ENCODE peak calls at places on chromosomes 5 and 9, in four cellular contexts. L is body of pancreas; Q is left ventricle myocardium inferior; R is CD8-positive, alpha-beta T cell. W is an unnamed sample.

GRCh38 chr5:1095302-1096016 is 16.4 kb downstream of the SLC12A7 start:
- DNase-seq in L (no peak), Q (no peak), R (no peak), W (no peak)

GRCh38 chr9:75238311-75238976 is 150.1 kb downstream of the OSTF1 start:
- DNase-seq in L (peak; percentile 80), Q (no peak), R (peak; percentile 39), W (peak; percentile 45)

GRCh38 chr5:56876325-56876724 is 33.1 kb upstream of the SETD9 start:
- DNase-seq in L (no peak), Q (no peak), R (no peak), W (no peak)

GRCh38 chr5:95892784-95893354 is 68.8 kb downstream of the ELL2 start:
- DNase-seq in L (peak; percentile 35), Q (no peak), R (peak; percentile 36), W (no peak)

GRCh38 chr9:99828054-99828416 is 6.3 kb downstream of the NR4A3 start:
- DNase-seq in L (no peak), Q (no peak), R (no peak), W (no peak)

GRCh38 chr5:4700082-4700481 is 440.0 kb upstream of the ADAMTS16 start:
- DNase-seq in L (peak; percentile 58), Q (peak; percentile 24), R (no peak), W (no peak)

GRCh38 chr9:89996717-89997116 is 391.9 kb downstream of the GADD45G start:
- DNase-seq in L (no peak), Q (no peak), R (no peak), W (no peak)

GRCh38 chr5:137563646-137564474 is 64.7 kb upstream of the SPOCK1 start:
- DNase-seq in L (no peak), Q (no peak), R (no peak), W (no peak)

GRCh38 chr9:127204771-127205470 is 59.7 kb upstream of the GARNL3 start:
- DNase-seq in L (no peak), Q (peak; percentile 20), R (no peak), W (no peak)

GRCh38 chr5:55356896-55357295 is 49.1 kb downstream of the MTREX start:
- DNase-seq in L (no peak), Q (no peak), R (no peak), W (no peak)

GRCh38 chr5:145856285-145856818 is 16.5 kb downstream of the GRXCR2 start:
- DNase-seq in L (peak; percentile 41), Q (peak; percentile 30), R (no peak), W (no peak)

GRCh38 chr5:127006711-127007110 is 23.6 kb downstream of the MARCHF3 start:
- DNase-seq in L (no peak), Q (no peak), R (no peak), W (no peak)

GRCh38 chr5:158435161-158435616 is 576.2 kb upstream of the CLINT1 start:
- DNase-seq in L (no peak), Q (no peak), R (no peak), W (peak; percentile 18)

GRCh38 chr5:177498013-177498847 is 826 bp upstream of the PDLIM7 start:
- DNase-seq in L (peak; percentile 47), Q (peak; percentile 56), R (no peak), W (no peak)

GRCh38 chr5:122153230-122153629 is 23.9 kb downstream of the ZNF474 start:
- DNase-seq in L (no peak), Q (no peak), R (no peak), W (no peak)

GRCh38 chr9:70587143-70587710 is 172.8 kb upstream of the KLF9 start:
- DNase-seq in L (no peak), Q (no peak), R (no peak), W (no peak)

GRCh38 chr5:131541071-131541470 is 94.0 kb downstream of the RAPGEF6 start:
- DNase-seq in L (no peak), Q (no peak), R (no peak), W (no peak)

GRCh38 chr5:76426391-76426802 is 23.3 kb downstream of the IQGAP2 start:
- DNase-seq in L (no peak), Q (no peak), R (no peak), W (no peak)

GRCh38 chr5:88689662-88690351 is 193.2 kb downstream of the MEF2C start:
- DNase-seq in L (no peak), Q (no peak), R (no peak), W (no peak)

GRCh38 chr5:88692979-88693932 is 189.7 kb downstream of the MEF2C start:
- DNase-seq in L (no peak), Q (no peak), R (no peak), W (no peak)

GRCh38 chr5:88694087-88694703 is 188.8 kb downstream of the MEF2C start:
- DNase-seq in L (no peak), Q (no peak), R (no peak), W (no peak)

GRCh38 chr5:88690619-88691560 is 192.1 kb downstream of the MEF2C start:
- DNase-seq in L (peak; percentile 71), Q (peak; percentile 66), R (peak; percentile 55), W (peak; percentile 71)

GRCh38 chr5:88691945-88692868 is 190.8 kb downstream of the MEF2C start:
- DNase-seq in L (no peak), Q (no peak), R (no peak), W (no peak)
- H3K27me3 ChIP-seq in L (peaks cover 74% of the 10 kb centered on the region), Q (peaks cover 100% of the 10 kb centered on the region), R (peaks cover 46% of the 10 kb centered on the region), W (peaks cover 75% of the 10 kb centered on the region)

DNA sequence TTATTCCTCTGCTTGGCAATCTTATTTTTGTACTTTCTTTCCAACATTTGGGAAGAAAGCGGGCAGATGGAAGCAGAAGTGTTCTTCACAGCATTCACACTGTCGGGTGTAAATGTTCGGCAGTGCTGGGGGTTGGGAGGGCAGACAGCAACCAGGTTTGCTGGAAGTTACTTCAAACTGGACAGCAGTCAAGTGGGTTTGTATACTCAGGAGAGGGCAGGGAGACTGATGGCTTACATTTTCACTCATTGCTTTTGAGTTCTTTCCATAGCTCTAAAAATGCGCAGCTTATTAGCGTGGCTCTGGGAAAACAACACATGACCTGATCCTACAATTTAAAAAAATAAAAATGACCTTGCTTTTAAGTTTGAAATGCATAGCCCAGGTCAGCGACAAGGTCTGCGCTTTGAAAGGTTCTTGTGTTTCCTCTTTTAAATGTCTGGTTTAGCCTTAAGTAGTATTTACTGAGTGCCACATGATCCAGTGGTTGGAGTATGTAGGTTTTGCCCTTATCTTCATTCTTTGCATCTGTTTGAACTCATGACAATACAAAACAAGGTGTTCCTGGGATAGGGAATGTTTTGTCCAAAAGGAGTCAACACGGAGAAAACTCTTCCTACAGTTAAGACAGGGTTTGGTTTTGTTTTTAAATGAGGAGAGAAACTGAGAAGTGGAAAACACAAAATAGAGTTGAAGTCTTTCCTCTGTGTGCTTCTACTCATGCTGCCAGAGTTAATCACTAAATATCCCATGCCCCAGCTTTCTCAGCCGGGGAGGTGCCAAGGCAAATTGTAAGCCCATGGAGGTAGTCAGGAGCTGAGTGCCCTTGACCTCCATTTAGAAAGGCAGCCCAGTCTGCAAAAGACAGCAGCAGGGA is 132.7 kb upstream of the DMRT1 start:
- DNase-seq in L (peak; percentile 33), Q (no peak), R (no peak), W (no peak)
- H3K4me3 ChIP-seq in L (peak overlapping the region; percentile 1), Q (peak overlapping the region; percentile 40), R (no peak overlapping the region), W (no peak overlapping the region)

GRCh38 chr9:27542519-27542918 is 12.9 kb upstream of the MOB3B start:
- DNase-seq in L (no peak), Q (no peak), R (no peak), W (no peak)
- H3K4me1 ChIP-seq in L (peaks cover 39% of the 10 kb centered on the region), Q (peaks cover 45% of the 10 kb centered on the region), R (no peaks in the 10 kb centered on the region), W (no peaks in the 10 kb centered on the region)

GRCh38 chr5:129345213-129345925 is 114.7 kb upstream of the ADAMTS19 start:
- DNase-seq in L (no peak), Q (no peak), R (no peak), W (no peak)
- H3K27me3 ChIP-seq in L (no peaks in the 10 kb centered on the region), Q (no peaks in the 10 kb centered on the region), R (no peaks in the 10 kb centered on the region), W (no peaks in the 10 kb centered on the region)

DNA sequence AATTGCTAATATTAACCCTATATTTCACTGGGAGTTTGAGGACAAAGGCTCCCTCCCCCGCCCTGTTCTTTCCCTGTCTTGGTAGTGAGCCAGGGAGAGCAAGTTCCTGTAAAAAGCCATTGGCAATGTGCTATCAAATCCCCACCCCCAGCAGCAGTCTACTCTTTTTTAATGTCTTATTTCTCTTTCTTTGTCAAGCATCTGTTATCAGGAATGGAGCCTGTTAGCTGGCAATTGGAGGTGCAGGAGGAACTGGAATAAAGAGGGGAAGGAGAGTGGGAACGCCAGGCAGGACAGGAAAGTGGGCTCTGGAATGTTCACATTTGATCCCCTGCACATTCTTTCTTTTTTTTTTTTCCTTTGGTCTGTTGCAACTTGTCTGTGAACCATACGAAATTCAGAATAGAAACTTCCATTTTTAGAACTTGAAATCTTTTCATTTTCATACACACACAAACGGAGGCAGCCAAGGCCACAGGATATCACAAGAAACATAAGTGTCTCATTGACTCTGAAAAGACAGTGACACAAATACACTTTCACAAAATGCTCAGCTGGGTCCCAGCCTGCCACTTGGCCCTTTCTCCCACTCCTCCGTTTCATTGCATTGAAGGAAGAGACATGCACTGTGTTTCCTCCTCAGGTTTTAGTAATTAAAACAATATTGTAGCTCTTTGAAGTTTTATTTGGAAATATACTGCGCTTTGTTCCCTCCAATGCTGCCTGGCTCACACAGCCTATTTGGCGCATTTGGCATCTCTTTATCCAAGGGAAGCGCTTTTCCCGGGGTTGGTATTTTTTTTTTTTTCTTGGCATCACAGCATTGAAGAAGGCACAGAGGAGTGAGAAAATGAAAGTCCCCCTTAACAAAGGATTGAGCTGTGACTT is 665.0 kb upstream of the ZNF608 start:
- DNase-seq in L (peak; percentile 44), Q (no peak), R (no peak), W (no peak)
- H3K4me3 ChIP-seq in L (no peak overlapping the region), Q (peak overlapping the region; percentile 38), R (no peak overlapping the region), W (no peak overlapping the region)

GRCh38 chr9:35908484-35909125 is 685 bp upstream of the SPAAR start:
- DNase-seq in L (no peak), Q (peak; percentile 59), R (no peak), W (no peak)
- H3K4me1 ChIP-seq in L (peaks cover 52% of the 10 kb centered on the region), Q (peaks cover 91% of the 10 kb centered on the region), R (peaks cover 50% of the 10 kb centered on the region), W (peaks cover 82% of the 10 kb centered on the region)

GRCh38 chr9:79776581-79776980 is 204.8 kb downstream of the TLE4 start:
- DNase-seq in L (no peak), Q (no peak), R (no peak), W (no peak)
- H3K27me3 ChIP-seq in L (no peaks in the 10 kb centered on the region), Q (peaks cover 5% of the 10 kb centered on the region), R (no peaks in the 10 kb centered on the region), W (no peaks in the 10 kb centered on the region)

GRCh38 chr9:79623799-79624721 is 52.3 kb downstream of the TLE4 start:
- DNase-seq in L (no peak), Q (peak; percentile 23), R (peak; percentile 44), W (peak; percentile 51)
- H3K4me3 ChIP-seq in L (no peak overlapping the region), Q (no peak overlapping the region), R (peak overlapping the region; percentile 0), W (no peak overlapping the region)

GRCh38 chr5:68249520-68249919 is 34.0 kb downstream of the PIK3R1 start:
- DNase-seq in L (no peak), Q (no peak), R (no peak), W (no peak)

GRCh38 chr5:68251386-68251785 is 35.8 kb downstream of the PIK3R1 start:
- DNase-seq in L (no peak), Q (peak; percentile 27), R (peak; percentile 65), W (no peak)

GRCh38 chr5:68248896-68249295 is 33.3 kb downstream of the PIK3R1 start:
- DNase-seq in L (no peak), Q (no peak), R (no peak), W (no peak)

GRCh38 chr5:68251804-68252648 is 36.5 kb downstream of the PIK3R1 start:
- DNase-seq in L (no peak), Q (peak; percentile 43), R (no peak), W (no peak)

GRCh38 chr5:68250662-68251298 is 35.2 kb downstream of the PIK3R1 start:
- DNase-seq in L (no peak), Q (no peak), R (no peak), W (no peak)
- H3K4me1 ChIP-seq in L (peaks cover 21% of the 10 kb centered on the region), Q (peaks cover 100% of the 10 kb centered on the region), R (peaks cover 62% of the 10 kb centered on the region), W (peaks cover 84% of the 10 kb centered on the region)

W was measured in CD4-positive, alpha-beta memory T cell.